ENCODE peak calls at places on chromosomes 16 and 17, in six cellular contexts. One of them, this sample, is unnamed.

GRCh38 chr17:38349097-38349904 is 2.3 kb upstream of the SOCS7 start:
- DNase-seq in occipital lobe: peak
- DNase-seq in tibial artery: peak
- DNase-seq in RPMI7951: peak
- DNase-seq in NAMALWA: peak
- DNase-seq in EL: peak
- DNase-seq in this sample: peak

GRCh38 chr16:47358816-47359215 is 102.0 kb downstream of the ITFG1 start:
- DNase-seq in occipital lobe: no peak
- DNase-seq in tibial artery: no peak
- DNase-seq in EL: peak
- DNase-seq in NAMALWA: no peak
- DNase-seq in RPMI7951: peak
- DNase-seq in this sample: peak

GRCh38 chr16:79561729-79562128 is 38.8 kb downstream of the MAF start:
- DNase-seq in EL: no peak
- DNase-seq in RPMI7951: no peak
- DNase-seq in occipital lobe: no peak
- DNase-seq in tibial artery: no peak
- DNase-seq in NAMALWA: no peak
- DNase-seq in this sample: no peak

GRCh38 chr16:73016488-73016830 is 31.5 kb downstream of the ZFHX3 start:
- DNase-seq in tibial artery: no peak
- DNase-seq in occipital lobe: no peak
- DNase-seq in EL: no peak
- DNase-seq in RPMI7951: no peak
- DNase-seq in NAMALWA: no peak
- DNase-seq in this sample: no peak

GRCh38 chr16:30768583-30769181 is 6.6 kb downstream of the RNF40 start:
- DNase-seq in EL: no peak
- DNase-seq in occipital lobe: no peak
- DNase-seq in RPMI7951: no peak
- DNase-seq in tibial artery: no peak
- DNase-seq in NAMALWA: no peak
- DNase-seq in this sample: no peak

GRCh38 chr17:82611140-82612058 is 36.8 kb downstream of the WDR45B start:
- DNase-seq in RPMI7951: no peak
- DNase-seq in NAMALWA: peak
- DNase-seq in tibial artery: no peak
- DNase-seq in EL: no peak
- DNase-seq in occipital lobe: no peak
- DNase-seq in this sample: no peak

GRCh38 chr17:57370051-57370581 is 113.8 kb downstream of the MSI2 start:
- DNase-seq in occipital lobe: no peak
- DNase-seq in tibial artery: no peak
- DNase-seq in NAMALWA: no peak
- DNase-seq in RPMI7951: peak
- DNase-seq in EL: peak
- DNase-seq in this sample: no peak

GRCh38 chr16:84177740-84178070 is 9.2 kb downstream of the TAF1C start:
- DNase-seq in EL: peak
- DNase-seq in NAMALWA: no peak
- DNase-seq in tibial artery: no peak
- DNase-seq in occipital lobe: peak
- DNase-seq in RPMI7951: no peak
- DNase-seq in this sample: no peak

GRCh38 chr16:29743827-29744531 is 1.8 kb downstream of the C16orf54 start:
- DNase-seq in tibial artery: no peak
- DNase-seq in NAMALWA: no peak
- DNase-seq in occipital lobe: no peak
- DNase-seq in RPMI7951: no peak
- DNase-seq in EL: no peak
- DNase-seq in this sample: no peak

GRCh38 chr17:21542070-21542469 is 150.3 kb upstream of the KCNJ18 start:
- DNase-seq in EL: no peak
- DNase-seq in occipital lobe: no peak
- DNase-seq in NAMALWA: no peak
- DNase-seq in tibial artery: no peak
- DNase-seq in RPMI7951: no peak
- DNase-seq in this sample: no peak

GRCh38 chr16:86261379-86261778 is 248.9 kb upstream of the FOXF1 start:
- DNase-seq in occipital lobe: no peak
- DNase-seq in EL: peak
- DNase-seq in NAMALWA: peak
- DNase-seq in tibial artery: no peak
- DNase-seq in RPMI7951: peak
- DNase-seq in this sample: peak

GRCh38 chr16:31179747-31180458 is at the start of gene FUS:
- DNase-seq in NAMALWA: peak
- DNase-seq in tibial artery: peak
- DNase-seq in EL: peak
- DNase-seq in occipital lobe: peak
- DNase-seq in RPMI7951: peak
- DNase-seq in this sample: peak

GRCh38 chr16:15672514-15673167 is 22.6 kb downstream of the NDE1 start:
- DNase-seq in tibial artery: peak
- DNase-seq in NAMALWA: no peak
- DNase-seq in EL: peak
- DNase-seq in occipital lobe: peak
- DNase-seq in RPMI7951: peak
- DNase-seq in this sample: peak

GRCh38 chr17:29682054-29682453 is 59.3 kb upstream of the CORO6 start:
- DNase-seq in tibial artery: no peak
- DNase-seq in occipital lobe: no peak
- DNase-seq in NAMALWA: peak
- DNase-seq in RPMI7951: no peak
- DNase-seq in EL: no peak
- DNase-seq in this sample: no peak

GRCh38 chr16:74570412-74571301 is 36.3 kb downstream of the GLG1 start:
- DNase-seq in RPMI7951: no peak
- DNase-seq in tibial artery: no peak
- DNase-seq in NAMALWA: no peak
- DNase-seq in EL: no peak
- DNase-seq in occipital lobe: no peak
- DNase-seq in this sample: no peak

GRCh38 chr17:72297326-72298115 is 176.7 kb downstream of the SOX9 start:
- DNase-seq in tibial artery: peak
- DNase-seq in NAMALWA: no peak
- DNase-seq in RPMI7951: peak
- DNase-seq in EL: peak
- DNase-seq in occipital lobe: no peak
- DNase-seq in this sample: peak

GRCh38 chr16:88974641-88975215 is 2.3 kb downstream of the CBFA2T3 start:
- DNase-seq in NAMALWA: peak
- DNase-seq in EL: no peak
- DNase-seq in tibial artery: no peak
- DNase-seq in occipital lobe: no peak
- DNase-seq in RPMI7951: no peak
- DNase-seq in this sample: no peak

GRCh38 chr17:28669918-28670317 is 7.9 kb downstream of the SUPT6H start:
- DNase-seq in NAMALWA: no peak
- DNase-seq in tibial artery: no peak
- DNase-seq in RPMI7951: no peak
- DNase-seq in EL: no peak
- DNase-seq in occipital lobe: no peak
- DNase-seq in this sample: no peak

GRCh38 chr17:7972131-7972785 is 30.2 kb upstream of the GUCY2D start:
- DNase-seq in RPMI7951: no peak
- DNase-seq in occipital lobe: no peak
- DNase-seq in EL: no peak
- DNase-seq in tibial artery: no peak
- DNase-seq in NAMALWA: peak
- DNase-seq in this sample: no peak

GRCh38 chr17:46035112-46035818 is 36.2 kb downstream of the STH start:
- DNase-seq in occipital lobe: no peak
- DNase-seq in tibial artery: no peak
- DNase-seq in EL: no peak
- DNase-seq in RPMI7951: peak
- DNase-seq in NAMALWA: peak
- DNase-seq in this sample: no peak

GRCh38 chr16:67936124-67936875 is at the start of gene PSMB10:
- DNase-seq in occipital lobe: no peak
- DNase-seq in NAMALWA: peak
- DNase-seq in EL: peak
- DNase-seq in RPMI7951: peak
- DNase-seq in tibial artery: peak
- DNase-seq in this sample: peak

GRCh38 chr17:76147211-76148014 is 6.4 kb upstream of the FOXJ1 start:
- DNase-seq in RPMI7951: peak
- DNase-seq in EL: peak
- DNase-seq in tibial artery: no peak
- DNase-seq in NAMALWA: no peak
- DNase-seq in occipital lobe: no peak
- DNase-seq in this sample: peak

GRCh38 chr17:83056583-83057396 is 22.6 kb upstream of the METRNL start:
- DNase-seq in RPMI7951: peak
- DNase-seq in tibial artery: no peak
- DNase-seq in NAMALWA: no peak
- DNase-seq in occipital lobe: no peak
- DNase-seq in EL: peak
- DNase-seq in this sample: peak

This sample was measured in HT1080.